ENCODE peak calls at places on chromosomes 16 and 17, in six cellular contexts. C is heart right ventricle, D is body of pancreas, A is neural progenitor cell, N is heart left ventricle, H is fibroblast of mammary gland. I is an unnamed sample.

GRCh38 chr16:67212766-67213165 is 13.8 kb downstream of the ELMO3 start:
- DNase-seq in C (no peak), D (no peak), A (no peak), N (no peak), H (no peak), I (no peak)

GRCh38 chr17:19372004-19372365 is 6.3 kb upstream of the MAPK7 start:
- DNase-seq in C (no peak), D (peak; percentile 5), A (no peak), N (no peak), H (no peak), I (no peak)

GRCh38 chr16:46830417-46830901 is 521 bp downstream of the C16orf87 start:
- DNase-seq in C (peak; percentile 12), D (peak; percentile 41), A (peak; percentile 74), N (peak; percentile 55), H (peak; percentile 2), I (no peak)

GRCh38 chr17:19569785-19570496 is 36.3 kb downstream of the SLC47A1 start:
- DNase-seq in C (no peak), D (no peak), A (no peak), N (no peak), H (no peak), I (no peak)

GRCh38 chr17:10224592-10225195 is 26.3 kb upstream of the GAS7 start:
- DNase-seq in C (no peak), D (no peak), A (no peak), N (no peak), H (no peak), I (no peak)

GRCh38 chr17:39573447-39574298 is 34.0 kb downstream of the NEUROD2 start:
- DNase-seq in C (peak; percentile 71), D (peak; percentile 65), A (peak; percentile 82), N (peak; percentile 81), H (peak; percentile 60), I (peak; percentile 58)

GRCh38 chr16:4882261-4882632 is 35.0 kb downstream of the UBN1 start:
- DNase-seq in C (peak; percentile 27), D (peak; percentile 33), A (no peak), N (no peak), H (peak; percentile 23), I (no peak)

GRCh38 chr16:85551319-85551978 is 61.7 kb upstream of the GSE1 start:
- DNase-seq in C (no peak), D (no peak), A (no peak), N (peak; percentile 15), H (no peak), I (no peak)

GRCh38 chr16:53787423-53787822 is 83.5 kb downstream of the FTO start:
- DNase-seq in C (no peak), D (no peak), A (no peak), N (no peak), H (no peak), I (peak; percentile 37)

GRCh38 chr17:1089915-1090314 is 89.9 kb downstream of the ABR start:
- DNase-seq in C (no peak), D (no peak), A (no peak), N (no peak), H (no peak), I (no peak)

GRCh38 chr17:60142872-60143499 is 6.8 kb upstream of the CA4 start:
- DNase-seq in C (peak; percentile 89), D (peak; percentile 88), A (peak; percentile 94), N (peak; percentile 87), H (peak; percentile 85), I (peak; percentile 95)

GRCh38 chr17:77569846-77570564 is 388.5 kb upstream of the TNRC6C start:
- DNase-seq in C (no peak), D (no peak), A (no peak), N (no peak), H (no peak), I (no peak)

GRCh38 chr17:4499431-4500187 is 928 bp downstream of the SPNS2 start:
- DNase-seq in C (peak; percentile 42), D (no peak), A (peak; percentile 72), N (peak; percentile 52), H (no peak), I (no peak)

GRCh38 chr17:80862341-80862969 is 129.2 kb upstream of the CHMP6 start:
- DNase-seq in C (no peak), D (no peak), A (no peak), N (peak; percentile 18), H (no peak), I (no peak)

GRCh38 chr17:61245706-61246135 is 153.9 kb upstream of the TBX2 start:
- DNase-seq in C (no peak), D (no peak), A (no peak), N (no peak), H (no peak), I (no peak)

GRCh38 chr17:1890758-1891450 is 61.1 kb downstream of the RPA1 start:
- DNase-seq in C (no peak), D (no peak), A (no peak), N (no peak), H (no peak), I (peak; percentile 13)

GRCh38 chr16:17271687-17272086 is 199.1 kb downstream of the XYLT1 start:
- DNase-seq in C (no peak), D (peak; percentile 67), A (no peak), N (no peak), H (no peak), I (no peak)

GRCh38 chr16:88995746-88996535 is 18.9 kb upstream of the CBFA2T3 start:
- DNase-seq in C (no peak), D (no peak), A (no peak), N (no peak), H (no peak), I (no peak)

GRCh38 chr16:52271088-52271487 is 275.9 kb downstream of the TOX3 start:
- DNase-seq in C (no peak), D (no peak), A (peak; percentile 82), N (no peak), H (no peak), I (no peak)

GRCh38 chr17:68458260-68459029 is 1.1 kb upstream of the WIPI1 start:
- DNase-seq in C (no peak), D (no peak), A (no peak), N (no peak), H (no peak), I (no peak)

GRCh38 chr17:68459030-68459376 is 1.7 kb upstream of the WIPI1 start:
- DNase-seq in C (no peak), D (no peak), A (no peak), N (no peak), H (no peak), I (no peak)

GRCh38 chr17:68457168-68457538 is at the start of gene WIPI1:
- DNase-seq in C (peak; percentile 57), D (no peak), A (no peak), N (no peak), H (no peak), I (no peak)

GRCh38 chr17:68456529-68457167 is 648 bp downstream of the WIPI1 start:
- DNase-seq in C (peak; percentile 78), D (peak; percentile 77), A (peak; percentile 88), N (peak; percentile 91), H (peak; percentile 90), I (peak; percentile 96)

DNA sequence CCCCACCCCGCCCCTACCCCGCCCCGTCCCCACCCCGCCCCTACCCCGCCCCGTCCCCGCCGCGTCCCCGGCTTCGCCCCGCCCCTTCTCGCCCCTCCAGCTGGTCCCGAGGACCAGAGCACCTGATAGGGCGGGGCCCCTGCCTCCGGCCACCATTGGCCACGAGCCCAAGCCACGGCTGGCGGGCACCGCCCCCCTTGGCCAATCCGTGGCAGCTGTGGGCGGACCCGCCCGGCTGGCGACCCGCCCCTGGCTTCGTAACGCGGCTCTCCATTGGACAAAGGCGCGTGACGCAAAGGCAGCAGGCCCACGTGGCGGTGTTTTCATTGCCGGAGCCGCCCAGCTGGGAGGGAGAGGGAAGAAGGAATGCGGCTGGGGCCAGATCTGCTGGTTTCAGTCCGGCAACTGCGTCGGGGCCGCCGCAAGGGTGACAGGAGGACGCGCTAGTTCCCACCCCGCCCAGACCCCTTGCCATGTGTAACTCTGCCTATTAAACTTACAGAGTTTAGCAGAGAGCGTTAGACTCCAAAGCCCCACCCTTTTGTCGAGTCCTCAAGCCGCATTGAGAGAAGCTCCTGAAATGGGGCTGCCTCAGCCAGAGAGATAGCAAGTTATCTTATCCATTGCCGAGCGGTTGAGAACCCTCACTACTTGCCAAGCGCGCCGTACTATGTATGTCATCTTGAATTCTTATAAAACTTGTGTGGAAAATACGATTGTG is 403 bp upstream of the WIPI1 start:
- DNase-seq in C (peak; percentile 98), D (peak; percentile 99), A (peak; percentile 100), N (peak; percentile 99), H (peak; percentile 97), I (peak; percentile 99)
- TF ChIP-seq CTCF in C (no peak), D (no peak), A (peak; percentile 21), N (no peak), H (no peak), I (no peak)

GRCh38 chr16:2511128-2511785 is 2.5 kb upstream of the ATP6V0C start:
- DNase-seq in C (peak; percentile 67), D (peak; percentile 51), A (peak; percentile 40), N (peak; percentile 56), H (peak; percentile 78), I (peak; percentile 70)
- H3K4me3 ChIP-seq in C (no peak overlapping the region), D (no peak overlapping the region), A (no peak overlapping the region), N (no peak overlapping the region), H (peak overlapping the region; percentile 29), I (peak overlapping the region; percentile 9)

GRCh38 chr16:30063893-30064745 is 1.4 kb upstream of the ALDOA start:
- DNase-seq in C (peak; percentile 81), D (peak; percentile 83), A (peak; percentile 64), N (peak; percentile 91), H (peak; percentile 41), I (peak; percentile 63)
- TF ChIP-seq CTCF in C (no peak), D (no peak), A (peak; percentile 26), N (peak; percentile 56), H (no peak), I (peak; percentile 42)

GRCh38 chr17:79799174-79799537 is 2.3 kb upstream of the CBX8 start:
- DNase-seq in C (no peak), D (no peak), A (peak; percentile 67), N (no peak), H (no peak), I (no peak)

GRCh38 chr17:79797492-79798295 is 817 bp upstream of the CBX8 start:
- DNase-seq in C (no peak), D (peak; percentile 46), A (peak; percentile 78), N (no peak), H (no peak), I (no peak)

GRCh38 chr17:79799538-79800324 is 2.9 kb upstream of the CBX8 start:
- DNase-seq in C (no peak), D (no peak), A (peak; percentile 48), N (no peak), H (no peak), I (no peak)

GRCh38 chr17:79796570-79797491 is at the start of gene CBX8:
- DNase-seq in C (peak; percentile 100), D (peak; percentile 100), A (peak; percentile 100), N (peak; percentile 100), H (peak; percentile 99), I (peak; percentile 100)

DNA sequence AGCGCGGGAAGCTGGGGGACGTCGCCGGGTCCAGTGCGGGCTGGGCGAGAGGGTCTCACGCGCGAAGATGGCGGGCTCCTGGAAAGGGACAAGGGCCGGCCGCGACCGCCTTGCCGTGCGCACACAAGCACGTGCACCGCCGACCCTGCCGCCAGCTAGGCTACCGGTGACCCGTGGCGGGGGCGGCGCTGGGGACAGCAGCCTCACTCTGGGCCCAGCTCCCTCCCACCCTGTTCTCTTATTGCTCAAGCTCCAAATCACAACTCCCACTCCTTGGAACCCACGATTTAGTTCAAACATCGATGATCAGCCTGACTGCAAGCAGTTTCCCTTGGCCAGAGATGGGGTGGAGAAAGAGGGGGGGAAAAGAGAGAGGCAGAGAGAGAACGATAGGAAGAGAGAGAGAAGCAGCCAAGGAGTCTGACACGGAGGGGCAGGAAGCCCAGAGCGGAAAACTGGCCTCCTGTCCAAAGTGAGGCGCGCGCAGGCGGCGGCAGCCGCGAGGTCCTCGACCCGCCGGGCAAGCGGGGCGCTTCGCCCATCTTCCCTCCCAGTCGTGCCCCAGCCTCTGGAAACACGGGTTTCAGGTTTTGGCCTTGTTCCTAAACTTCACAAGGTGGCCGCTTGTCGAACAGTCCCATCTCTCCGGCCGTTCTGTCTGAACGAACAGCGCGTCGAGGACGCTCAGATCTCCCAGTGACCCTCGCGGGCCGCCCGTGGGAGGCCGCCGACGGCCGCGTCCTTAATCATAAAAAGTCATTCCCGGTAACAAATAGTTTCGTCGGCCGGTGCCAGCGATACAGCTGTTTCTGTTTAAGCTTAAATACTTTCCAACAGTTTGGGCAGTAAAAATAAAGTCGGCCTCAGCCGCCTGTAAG is 1.7 kb upstream of the CBX8 start:
- DNase-seq in C (no peak), D (no peak), A (peak; percentile 63), N (no peak), H (peak; percentile 44), I (no peak)
- H3K4me3 ChIP-seq in C (peak overlapping the region; percentile 76), D (no peak overlapping the region), A (peak overlapping the region; percentile 80), N (peak overlapping the region; percentile 69), H (no peak overlapping the region), I (peak overlapping the region; percentile 67)

I was measured in choroid plexus epithelial cell.